ENCODE peak calls at places on chromosome 22, in eight cellular contexts. L, N, R, Y, I, W, Q and U are unnamed samples.

GRCh38 chr22:46813816-46814597 is 51.6 kb downstream of the TBC1D22A start:
- DNase-seq in L (no peak), N (no peak), R (peak), Y (no peak), I (no peak), W (no peak), Q (peak), U (no peak)

GRCh38 chr22:47207387-47207786 is 444.9 kb downstream of the TBC1D22A start:
- DNase-seq in L (peak), N (no peak), R (no peak), Y (no peak), I (no peak), W (no peak), Q (no peak), U (no peak)

GRCh38 chr22:42343136-42343484 is 72.7 kb upstream of the TCF20 start:
- DNase-seq in L (no peak), N (no peak), R (no peak), Y (no peak), I (no peak), W (no peak), Q (no peak), U (no peak)

GRCh38 chr22:38531251-38531956 is 25.3 kb upstream of the DDX17 start:
- DNase-seq in L (no peak), N (no peak), R (no peak), Y (no peak), I (no peak), W (peak), Q (no peak), U (no peak)

GRCh38 chr22:26502688-26503561 is 9.3 kb downstream of the TFIP11 start:
- DNase-seq in L (peak), N (peak), R (peak), Y (no peak), I (peak), W (peak), Q (peak), U (no peak)

GRCh38 chr22:23888615-23889401 is 5.4 kb upstream of the MIF start:
- DNase-seq in L (no peak), N (no peak), R (peak), Y (no peak), I (no peak), W (no peak), Q (peak), U (no peak)

GRCh38 chr22:50620861-50621490 is 7.0 kb downstream of the ARSA start:
- DNase-seq in L (no peak), N (no peak), R (no peak), Y (no peak), I (no peak), W (peak), Q (no peak), U (peak)

GRCh38 chr22:37353839-37354238 is 71.5 kb downstream of the CYTH4 start:
- DNase-seq in L (no peak), N (no peak), R (peak), Y (peak), I (no peak), W (no peak), Q (no peak), U (no peak)

GRCh38 chr22:42397332-42398246 is 34.6 kb downstream of the NFAM1 start:
- DNase-seq in L (no peak), N (no peak), R (no peak), Y (no peak), I (peak), W (peak), Q (no peak), U (no peak)

GRCh38 chr22:46362221-46362933 is 26.9 kb downstream of the TRMU start:
- DNase-seq in L (peak), N (no peak), R (no peak), Y (no peak), I (no peak), W (no peak), Q (no peak), U (no peak)

GRCh38 chr22:50030315-50031188 is 18.0 kb upstream of the IL17REL start:
- DNase-seq in L (peak), N (peak), R (peak), Y (peak), I (peak), W (peak), Q (peak), U (no peak)

GRCh38 chr22:31618057-31618456 is 44.0 kb downstream of the PISD start:
- DNase-seq in L (no peak), N (no peak), R (no peak), Y (no peak), I (no peak), W (no peak), Q (no peak), U (no peak)

GRCh38 chr22:17368727-17369552 is at the start of gene CECR2:
- DNase-seq in L (peak), N (no peak), R (peak), Y (no peak), I (peak), W (peak), Q (peak), U (no peak)

GRCh38 chr22:40021401-40022000 is 26.7 kb downstream of the FAM83F start:
- DNase-seq in L (no peak), N (no peak), R (no peak), Y (no peak), I (no peak), W (no peak), Q (no peak), U (no peak)

GRCh38 chr22:36386900-36387663 is 685 bp downstream of the MYH9 start:
- DNase-seq in L (peak), N (no peak), R (no peak), Y (no peak), I (peak), W (peak), Q (no peak), U (no peak)

GRCh38 chr22:46758867-46759290 is 3.6 kb upstream of the TBC1D22A start:
- DNase-seq in L (peak), N (no peak), R (peak), Y (no peak), I (no peak), W (no peak), Q (peak), U (peak)

GRCh38 chr22:29016067-29016938 is 45.3 kb downstream of the C22orf31 start:
- DNase-seq in L (peak), N (no peak), R (no peak), Y (no peak), I (no peak), W (no peak), Q (no peak), U (no peak)

GRCh38 chr22:46863794-46864193 is 101.3 kb downstream of the TBC1D22A start:
- DNase-seq in L (no peak), N (no peak), R (no peak), Y (no peak), I (no peak), W (no peak), Q (no peak), U (no peak)

GRCh38 chr22:46407748-46408147 is 72.2 kb downstream of the TRMU start:
- DNase-seq in L (no peak), N (no peak), R (no peak), Y (no peak), I (no peak), W (no peak), Q (no peak), U (no peak)

GRCh38 chr22:31933816-31934482 is 10.4 kb upstream of the YWHAH start:
- DNase-seq in L (no peak), N (no peak), R (no peak), Y (no peak), I (no peak), W (no peak), Q (no peak), U (no peak)

GRCh38 chr22:19213001-19213400 is 34.5 kb upstream of the SLC25A1 start:
- DNase-seq in L (no peak), N (no peak), R (no peak), Y (no peak), I (no peak), W (no peak), Q (no peak), U (no peak)

GRCh38 chr22:42697542-42698013 is 23.1 kb downstream of the A4GALT start:
- DNase-seq in L (no peak), N (no peak), R (peak), Y (peak), I (peak), W (peak), Q (peak), U (peak)